ENCODE peak calls at places on chromosomes 7 and 10, in seven cellular contexts. Z, G, A, K, F, Q and T are unnamed samples.

GRCh38 chr7:127337581-127337980 is 54.9 kb downstream of the ZNF800 start:
- DNase-seq in Q (no peak), A (no peak), Z (peak; percentile 28), F (no peak), G (no peak), K (no peak), T (peak; percentile 77)

GRCh38 chr7:33040803-33041516 is 21.6 kb downstream of the NT5C3A start:
- DNase-seq in K (no peak), G (no peak), A (no peak), Q (no peak), Z (peak; percentile 66), F (no peak), T (peak; percentile 80)

GRCh38 chr7:4523873-4524272 is 158.2 kb upstream of the FOXK1 start:
- DNase-seq in Q (no peak), F (no peak), Z (no peak), G (no peak), A (no peak), K (no peak), T (no peak)

GRCh38 chr7:140364819-140365218 is 33.5 kb downstream of the SLC37A3 start:
- DNase-seq in G (no peak), Z (no peak), A (no peak), K (no peak), F (no peak), Q (peak; percentile 14), T (no peak)

GRCh38 chr7:46486264-46487206 is 565.5 kb upstream of the IGFBP3 start:
- DNase-seq in G (no peak), F (peak; percentile 89), Q (no peak), Z (no peak), A (peak; percentile 84), K (no peak), T (peak; percentile 28)

GRCh38 chr10:74008212-74008731 is 10.4 kb downstream of the VCL start:
- DNase-seq in Q (no peak), A (no peak), F (no peak), G (no peak), Z (no peak), K (no peak), T (no peak)

GRCh38 chr10:30928742-30929141 is 102.9 kb downstream of the ZNF438 start:
- DNase-seq in F (no peak), A (no peak), K (no peak), G (no peak), Z (no peak), Q (no peak), T (no peak)

GRCh38 chr7:119270644-119271043 is 1002.3 kb upstream of the KCND2 start:
- DNase-seq in Z (no peak), F (no peak), A (no peak), G (no peak), Q (no peak), K (no peak), T (no peak)

GRCh38 chr10:23467548-23467947 is 28.7 kb downstream of the OTUD1 start:
- DNase-seq in A (no peak), F (no peak), K (no peak), G (no peak), Z (no peak), Q (no peak), T (no peak)

GRCh38 chr7:154842608-154843007 is 160.3 kb downstream of the PAXIP1 start:
- DNase-seq in A (no peak), F (no peak), K (no peak), Q (no peak), G (no peak), Z (no peak), T (no peak)

GRCh38 chr7:74203157-74203556 is 6.6 kb upstream of the LAT2 start:
- DNase-seq in G (no peak), Q (no peak), F (no peak), K (no peak), Z (peak; percentile 43), A (peak; percentile 61), T (peak; percentile 39)

GRCh38 chr7:33191326-33191725 is 62.0 kb downstream of the BBS9 start:
- DNase-seq in K (no peak), Q (no peak), A (no peak), F (no peak), Z (peak; percentile 26), G (no peak), T (no peak)

GRCh38 chr10:77147871-77148270 is 489.7 kb downstream of the KCNMA1 start:
- DNase-seq in K (no peak), Z (no peak), F (no peak), A (no peak), Q (no peak), G (no peak), T (no peak)

GRCh38 chr7:130960208-130960988 is 226.4 kb upstream of the KLF14 start:
- DNase-seq in A (no peak), Z (no peak), Q (peak; percentile 36), K (no peak), G (peak; percentile 87), F (no peak), T (no peak)

GRCh38 chr7:114921636-114922150 is at the start of gene MDFIC:
- DNase-seq in G (no peak), F (no peak), Z (no peak), A (no peak), K (peak; percentile 91), Q (no peak), T (peak; percentile 38)

GRCh38 chr10:132272061-132272766 is 35.5 kb downstream of the STK32C start:
- DNase-seq in A (peak; percentile 81), Z (no peak), K (peak; percentile 75), F (no peak), G (no peak), Q (no peak), T (peak; percentile 18)

DNA sequence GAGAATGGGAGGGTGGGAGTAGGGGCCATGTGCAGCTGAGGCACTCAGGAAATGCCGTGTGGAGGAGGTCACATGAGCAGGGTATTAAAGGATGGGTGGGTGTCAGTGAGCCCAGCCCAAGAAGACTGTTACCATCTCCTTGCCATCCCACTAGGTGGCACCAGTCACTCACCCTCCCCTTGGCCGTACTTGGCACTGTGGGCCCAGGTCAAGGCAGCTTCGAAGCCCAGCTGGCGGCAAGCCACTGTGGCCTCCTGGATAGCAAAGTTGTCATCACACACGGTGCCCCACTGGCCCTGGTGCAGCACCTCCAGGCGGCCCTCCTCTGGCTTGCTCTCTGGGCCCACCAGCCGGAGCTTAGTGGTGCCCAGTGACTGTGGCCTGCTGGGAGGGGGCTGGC is 5.4 kb downstream of the LOXL4 start:
- DNase-seq in K (peak; percentile 66), G (peak; percentile 42), Q (peak; percentile 23), Z (peak; percentile 39), F (peak; percentile 85), A (no peak), T (no peak)
- TF ChIP-seq POLR2AphosphoS5 in K (no peak), G (no peak), Q (no peak), Z (no peak), F (no peak), A (no peak), T (no peak)

DNA sequence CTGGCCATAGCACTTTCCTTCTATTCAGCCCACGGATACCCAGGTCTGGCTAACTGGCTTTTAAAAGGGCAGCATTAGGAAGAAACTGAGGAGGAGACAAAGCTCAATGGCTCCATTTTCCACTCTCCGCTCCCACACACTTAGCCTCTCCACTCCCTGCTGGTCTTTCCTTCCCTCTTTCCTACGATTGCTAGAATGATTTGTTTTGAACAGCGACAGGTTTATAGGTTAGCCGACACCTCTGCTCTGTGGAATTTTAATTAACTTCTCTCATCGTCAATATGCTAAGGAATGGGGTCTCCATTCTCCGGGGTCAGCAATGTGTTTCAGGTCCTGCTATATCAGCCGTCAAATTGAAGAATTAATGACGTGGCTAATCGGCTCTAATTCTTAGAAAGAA is 28.9 kb downstream of the FBXW4 start:
- DNase-seq in G (no peak), Q (no peak), K (no peak), F (peak; percentile 1), A (no peak), Z (no peak), T (no peak)
- H3K36me3 ChIP-seq in G (no peaks in the 10 kb centered on the region), Q (peaks cover 3% of the 10 kb centered on the region), K (peaks cover 65% of the 10 kb centered on the region), F (no peaks in the 10 kb centered on the region), A (peaks cover 31% of the 10 kb centered on the region), Z (peaks cover 98% of the 10 kb centered on the region), T (no peaks in the 10 kb centered on the region)

GRCh38 chr10:93088466-93088865 is 14.8 kb downstream of the CYP26A1 start:
- DNase-seq in A (no peak), K (no peak), Q (no peak), Z (no peak), F (peak; percentile 52), G (no peak), T (no peak)

GRCh38 chr10:93081834-93082233 is 8.1 kb downstream of the CYP26A1 start:
- DNase-seq in Z (no peak), G (no peak), A (no peak), F (peak; percentile 34), Q (no peak), K (no peak), T (no peak)

GRCh38 chr10:93086289-93086688 is 12.6 kb downstream of the CYP26A1 start:
- DNase-seq in A (no peak), Q (no peak), Z (no peak), K (no peak), G (no peak), F (no peak), T (no peak)

GRCh38 chr10:93083743-93084539 is 10.2 kb downstream of the CYP26A1 start:
- DNase-seq in Q (no peak), F (peak; percentile 62), A (no peak), Z (no peak), K (no peak), G (no peak), T (no peak)

DNA sequence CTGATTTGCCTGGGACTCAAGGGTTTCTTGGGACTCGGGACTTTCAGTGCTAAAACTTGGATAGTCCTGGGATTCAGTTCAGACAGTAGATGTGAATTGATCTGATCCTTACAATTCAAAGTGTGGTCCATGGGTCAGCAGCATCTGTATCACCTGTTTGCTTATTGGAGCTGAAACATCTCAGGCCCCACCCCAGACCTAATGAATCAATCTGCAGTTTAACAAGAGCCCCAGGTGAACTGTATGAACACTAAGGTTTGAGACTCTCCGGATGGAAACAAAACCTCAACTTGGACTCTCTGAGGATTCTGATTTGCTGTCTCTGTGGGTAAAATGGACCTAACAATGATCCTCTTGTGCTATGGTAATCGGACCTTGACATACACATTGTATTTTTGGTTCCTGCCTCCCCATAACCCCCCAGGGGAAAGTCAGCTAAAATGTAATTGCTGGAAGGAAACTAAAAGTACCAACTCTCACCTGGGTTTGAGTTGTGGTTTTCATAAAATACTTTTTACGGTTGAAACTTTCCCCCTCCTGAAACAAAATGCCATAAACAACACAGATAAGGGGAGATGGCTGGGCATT is 11.7 kb downstream of the CYP26A1 start:
- DNase-seq in A (no peak), Q (no peak), K (no peak), Z (no peak), F (no peak), G (no peak), T (no peak)
- TF ChIP-seq POLR2AphosphoS5 in A (no peak), Q (no peak), K (no peak), Z (no peak), F (no peak), G (no peak), T (no peak)

DNA sequence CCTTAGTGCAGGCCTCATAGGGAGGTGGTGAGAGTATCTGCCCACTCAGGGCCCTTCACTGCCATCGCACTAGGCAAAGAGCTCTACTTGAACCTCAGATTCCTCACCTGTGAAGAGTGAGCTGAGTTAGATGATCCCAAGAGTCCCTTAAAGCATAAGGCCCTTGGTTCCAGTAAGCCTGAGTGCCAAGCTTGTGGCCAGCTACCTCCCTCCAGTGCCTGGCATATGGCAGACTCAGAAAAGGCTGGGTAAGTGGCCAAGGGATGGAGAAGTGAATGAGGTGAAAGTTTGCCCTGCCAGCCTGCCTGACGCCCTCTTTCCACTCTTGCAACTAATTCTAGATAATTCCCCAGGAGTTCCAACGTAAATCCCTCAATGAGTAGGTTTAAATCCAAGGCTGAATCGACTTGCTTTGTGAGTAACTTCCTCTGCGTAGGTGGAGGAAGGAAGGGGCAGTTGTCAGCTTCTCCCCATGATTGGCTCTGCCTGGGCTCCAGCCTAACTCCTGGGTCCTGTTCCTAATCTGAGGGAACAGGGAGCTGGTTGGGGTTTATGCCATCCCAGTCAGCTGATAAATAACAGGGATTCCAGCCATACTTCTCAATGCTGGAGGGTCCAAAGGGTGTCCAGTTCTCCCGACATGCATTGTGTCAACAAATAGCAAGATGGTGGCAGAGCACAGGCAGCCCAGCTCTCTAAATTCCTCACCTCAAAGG is 14.2 kb downstream of the DUSP5 start:
- DNase-seq in K (no peak), G (no peak), F (no peak), Q (no peak), A (peak; percentile 15), Z (no peak), T (no peak)
- H3K36me3 ChIP-seq in K (peaks cover 14% of the 10 kb centered on the region), G (peaks cover 73% of the 10 kb centered on the region), F (no peaks in the 10 kb centered on the region), Q (peaks cover 15% of the 10 kb centered on the region), A (peaks cover 10% of the 10 kb centered on the region), Z (peaks cover 46% of the 10 kb centered on the region), T (no peaks in the 10 kb centered on the region)